ENCODE peak calls at places on chromosomes 13 and 19, in nine cellular contexts. W, I, X, O, R, G, B, T and U are unnamed samples.

GRCh38 chr13:39452834-39453233 is 150.2 kb downstream of the LHFPL6 start:
- DNase-seq in R (no peak), W (no peak), G (no peak), X (no peak), B (no peak), O (no peak), T (no peak), I (no peak), U (no peak)

GRCh38 chr13:49464621-49465325 is 20.7 kb downstream of the SETDB2 start:
- DNase-seq in R (no peak), W (peak; percentile 47), X (no peak), I (no peak), G (no peak), O (no peak), B (no peak), T (no peak), U (no peak)

GRCh38 chr19:45406165-45406956 is at the start of gene POLR1G:
- DNase-seq in T (peak; percentile 98), I (peak; percentile 78), R (peak; percentile 84), W (peak; percentile 75), G (peak; percentile 92), X (peak; percentile 74), O (peak; percentile 97), B (peak; percentile 93), U (peak; percentile 44)

GRCh38 chr19:42295831-42296525 is 6.0 kb upstream of the PRR19 start:
- DNase-seq in O (peak; percentile 89), B (peak; percentile 72), G (peak; percentile 100), W (peak; percentile 41), R (peak; percentile 89), X (peak; percentile 78), I (peak; percentile 87), T (peak; percentile 93), U (peak; percentile 81)

GRCh38 chr13:105008606-105009005 is 1526.9 kb downstream of the EFNB2 start:
- DNase-seq in R (no peak), T (no peak), B (no peak), I (no peak), O (no peak), W (no peak), G (no peak), X (no peak), U (no peak)

GRCh38 chr13:48078251-48078656 is 16.6 kb downstream of the MED4 start:
- DNase-seq in T (peak; percentile 21), R (peak; percentile 13), W (no peak), I (no peak), X (no peak), B (peak; percentile 17), O (peak; percentile 33), G (no peak), U (no peak)

GRCh38 chr19:40223135-40223822 is 3.2 kb downstream of the CCNP start:
- DNase-seq in G (peak; percentile 89), O (no peak), R (peak; percentile 67), I (peak; percentile 30), B (no peak), W (no peak), T (no peak), X (no peak), U (no peak)

GRCh38 chr13:113904411-113904810 is 40.5 kb upstream of the GAS6 start:
- DNase-seq in X (no peak), I (peak; percentile 67), O (no peak), R (peak; percentile 42), G (peak; percentile 72), T (peak; percentile 6), W (peak; percentile 43), B (peak; percentile 62), U (no peak)

GRCh38 chr19:20259615-20260014 is 92.6 kb downstream of the ZNF486 start:
- DNase-seq in I (no peak), R (no peak), T (no peak), X (no peak), O (no peak), W (no peak), B (no peak), G (peak; percentile 46), U (no peak)

GRCh38 chr13:65808061-65808460 is 1422.1 kb downstream of the PCDH9 start:
- DNase-seq in X (no peak), T (no peak), I (no peak), G (no peak), R (no peak), W (peak; percentile 49), O (no peak), B (no peak), U (no peak)

GRCh38 chr19:16326401-16327130 is 1.9 kb downstream of the KLF2 start:
- DNase-seq in X (no peak), I (no peak), G (peak; percentile 81), W (no peak), B (peak; percentile 38), T (no peak), R (peak; percentile 55), O (no peak), U (no peak)

GRCh38 chr13:41613984-41614581 is 156.7 kb downstream of the RGCC start:
- DNase-seq in I (no peak), G (no peak), W (peak; percentile 96), B (peak; percentile 98), R (no peak), X (peak; percentile 71), T (no peak), O (no peak), U (no peak)

GRCh38 chr19:29811125-29812079 is at the start of gene CCNE1:
- DNase-seq in I (peak; percentile 97), B (peak; percentile 82), R (peak; percentile 97), T (peak; percentile 93), W (peak; percentile 74), G (peak; percentile 94), X (peak; percentile 92), O (peak; percentile 87), U (peak; percentile 96)
- TF ChIP-seq POLR2A in I (no peak), B (no peak), R (peak; percentile 34), T (peak; percentile 61), W (no peak), G (no peak), X (no peak), O (peak; percentile 67), U (peak; percentile 65)

GRCh38 chr13:27627377-27627776 is 5.7 kb downstream of the POLR1D start:
- DNase-seq in T (no peak), G (no peak), B (no peak), I (no peak), O (no peak), X (no peak), W (no peak), R (no peak), U (no peak)

GRCh38 chr13:27631156-27631555 is 9.5 kb downstream of the POLR1D start:
- DNase-seq in X (no peak), T (no peak), W (no peak), I (no peak), R (no peak), B (no peak), G (no peak), O (no peak), U (no peak)

GRCh38 chr13:27625839-27626238 is 4.1 kb downstream of the POLR1D start:
- DNase-seq in W (no peak), O (no peak), G (no peak), B (no peak), R (no peak), T (no peak), I (no peak), X (no peak), U (no peak)

GRCh38 chr13:27631665-27632064 is 10.0 kb downstream of the POLR1D start:
- DNase-seq in O (no peak), B (no peak), I (no peak), T (no peak), R (no peak), W (no peak), G (no peak), X (no peak), U (no peak)

DNA sequence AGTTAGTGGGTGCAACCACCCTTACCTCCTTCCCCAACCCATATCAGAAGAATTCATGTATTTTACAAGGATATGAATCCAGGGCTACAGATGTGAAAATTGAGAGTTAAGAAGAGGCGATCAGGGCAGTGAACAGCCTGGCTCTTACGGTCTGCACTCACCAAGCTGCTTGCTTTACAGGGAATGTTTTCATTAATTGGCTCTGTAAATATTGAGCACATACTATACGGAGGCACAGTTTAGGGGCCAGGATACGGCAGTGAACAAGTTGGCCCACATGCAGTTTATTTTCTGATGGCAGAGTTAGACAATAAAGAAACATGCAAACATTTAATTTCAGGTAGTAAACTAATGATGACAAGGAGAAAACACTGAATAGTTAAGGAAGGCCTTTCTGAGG is 6.4 kb downstream of the POLR1D start:
- DNase-seq in R (no peak), X (no peak), B (no peak), T (no peak), I (no peak), W (no peak), G (no peak), O (no peak), U (no peak)
- TF ChIP-seq POLR2A in R (no peak), X (no peak), B (no peak), T (no peak), I (no peak), W (no peak), G (no peak), O (no peak), U (no peak)

DNA sequence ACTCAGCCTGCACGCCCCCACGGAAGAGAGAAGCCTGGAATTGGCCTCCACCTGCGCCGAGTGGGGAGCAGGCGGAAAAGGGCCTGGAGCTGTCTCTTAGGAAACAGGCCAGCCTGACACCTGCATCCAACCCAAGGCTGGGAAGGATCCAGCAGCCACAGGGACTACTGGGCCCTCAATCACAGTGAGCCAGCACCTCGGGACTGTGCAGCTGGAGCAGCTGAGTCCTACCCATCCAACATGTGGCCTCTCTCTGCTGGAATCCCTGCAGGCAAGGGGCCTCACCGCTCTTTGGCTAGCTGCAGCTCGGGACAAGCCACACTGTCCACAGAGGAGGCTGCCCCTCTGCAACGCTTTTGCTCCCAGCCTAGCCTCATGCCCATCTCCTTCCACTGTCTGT is 8.3 kb upstream of the EPHX3 start:
- DNase-seq in O (no peak), T (no peak), G (no peak), W (no peak), I (no peak), X (no peak), R (no peak), B (no peak), U (no peak)
- TF ChIP-seq POLR2A in O (no peak), T (no peak), G (no peak), W (no peak), I (no peak), X (no peak), R (no peak), B (no peak), U (no peak)

GRCh38 chr19:12484011-12484370 is 625 bp downstream of the ZNF709 start:
- DNase-seq in I (no peak), X (no peak), R (no peak), G (no peak), W (peak; percentile 6), T (no peak), O (no peak), B (no peak), U (no peak)

GRCh38 chr19:12485571-12485970 is 955 bp upstream of the ZNF709 start:
- DNase-seq in G (no peak), R (no peak), O (no peak), X (no peak), B (no peak), T (no peak), W (no peak), I (no peak), U (no peak)

GRCh38 chr19:12481781-12482504 is 2.7 kb downstream of the ZNF709 start:
- DNase-seq in B (no peak), T (no peak), O (no peak), G (no peak), X (no peak), I (no peak), R (no peak), W (no peak), U (no peak)

GRCh38 chr19:12482505-12482886 is 2.1 kb downstream of the ZNF709 start:
- DNase-seq in R (no peak), I (no peak), B (no peak), G (no peak), X (no peak), W (no peak), T (no peak), O (no peak), U (no peak)

GRCh38 chr19:12484371-12485322 is at the start of gene ZNF709:
- DNase-seq in G (peak; percentile 98), T (no peak), W (peak; percentile 77), I (peak; percentile 92), R (peak; percentile 93), X (peak; percentile 89), B (peak; percentile 95), O (peak; percentile 73), U (peak; percentile 78)
- TF ChIP-seq POLR2A in G (peak; percentile 99), T (no peak), W (peak; percentile 19), I (peak; percentile 48), R (peak; percentile 45), X (peak; percentile 53), B (peak; percentile 42), O (peak; percentile 61), U (peak; percentile 75)